ENCODE peak calls at places on chromosomes 11 and 22, in six cellular contexts. One of them, this sample, is unnamed.

GRCh38 chr11:68810164-68810563 is 31.6 kb downstream of the CPT1A start:
- DNase-seq in body of pancreas: peak; percentile 76
- DNase-seq in heart right ventricle: peak; percentile 76
- DNase-seq in epithelial cell of esophagus: no peak
- DNase-seq in colonic mucosa: peak; percentile 82
- DNase-seq in cardiac muscle cell: no peak
- DNase-seq in this sample: no peak

GRCh38 chr11:64861227-64861970 is 16.9 kb upstream of the CDC42BPG start:
- DNase-seq in cardiac muscle cell: no peak
- DNase-seq in body of pancreas: no peak
- DNase-seq in epithelial cell of esophagus: no peak
- DNase-seq in heart right ventricle: no peak
- DNase-seq in colonic mucosa: no peak
- DNase-seq in this sample: no peak

GRCh38 chr22:30865656-30866055 is 102.9 kb downstream of the MORC2 start:
- DNase-seq in body of pancreas: no peak
- DNase-seq in cardiac muscle cell: no peak
- DNase-seq in heart right ventricle: no peak
- DNase-seq in colonic mucosa: no peak
- DNase-seq in epithelial cell of esophagus: no peak
- DNase-seq in this sample: no peak

GRCh38 chr22:46055851-46056168 is 78.8 kb upstream of the WNT7B start:
- DNase-seq in body of pancreas: no peak
- DNase-seq in cardiac muscle cell: no peak
- DNase-seq in epithelial cell of esophagus: no peak
- DNase-seq in colonic mucosa: no peak
- DNase-seq in heart right ventricle: no peak
- DNase-seq in this sample: no peak

GRCh38 chr11:90468923-90469322 is 246.1 kb upstream of the CHORDC1 start:
- DNase-seq in epithelial cell of esophagus: peak; percentile 82
- DNase-seq in cardiac muscle cell: no peak
- DNase-seq in body of pancreas: no peak
- DNase-seq in heart right ventricle: no peak
- DNase-seq in colonic mucosa: no peak
- DNase-seq in this sample: no peak

GRCh38 chr11:10632483-10632882 is 61.1 kb downstream of the IRAG1 start:
- DNase-seq in heart right ventricle: no peak
- DNase-seq in body of pancreas: no peak
- DNase-seq in colonic mucosa: no peak
- DNase-seq in cardiac muscle cell: no peak
- DNase-seq in epithelial cell of esophagus: no peak
- DNase-seq in this sample: no peak

GRCh38 chr11:122634507-122634906 is 21.0 kb upstream of the UBASH3B start:
- DNase-seq in cardiac muscle cell: no peak
- DNase-seq in body of pancreas: no peak
- DNase-seq in epithelial cell of esophagus: peak; percentile 20
- DNase-seq in colonic mucosa: peak; percentile 19
- DNase-seq in heart right ventricle: no peak
- DNase-seq in this sample: no peak

GRCh38 chr11:62133328-62134065 is 9.7 kb downstream of the INCENP start:
- DNase-seq in body of pancreas: no peak
- DNase-seq in heart right ventricle: no peak
- DNase-seq in colonic mucosa: no peak
- DNase-seq in epithelial cell of esophagus: no peak
- DNase-seq in cardiac muscle cell: no peak
- DNase-seq in this sample: no peak

GRCh38 chr11:468036-468435 is 18.0 kb downstream of the PTDSS2 start:
- DNase-seq in cardiac muscle cell: no peak
- DNase-seq in epithelial cell of esophagus: no peak
- DNase-seq in colonic mucosa: no peak
- DNase-seq in body of pancreas: no peak
- DNase-seq in heart right ventricle: no peak
- DNase-seq in this sample: no peak

GRCh38 chr11:116073854-116074837 is 569.9 kb upstream of the CADM1 start:
- DNase-seq in heart right ventricle: peak; percentile 28
- DNase-seq in body of pancreas: no peak
- DNase-seq in cardiac muscle cell: peak; percentile 12
- DNase-seq in colonic mucosa: no peak
- DNase-seq in epithelial cell of esophagus: no peak
- DNase-seq in this sample: no peak

GRCh38 chr11:116072133-116072532 is 567.9 kb upstream of the CADM1 start:
- DNase-seq in body of pancreas: no peak
- DNase-seq in colonic mucosa: no peak
- DNase-seq in heart right ventricle: no peak
- DNase-seq in epithelial cell of esophagus: no peak
- DNase-seq in cardiac muscle cell: no peak
- DNase-seq in this sample: no peak

GRCh38 chr11:116070555-116070954 is 566.3 kb upstream of the CADM1 start:
- DNase-seq in heart right ventricle: no peak
- DNase-seq in colonic mucosa: no peak
- DNase-seq in cardiac muscle cell: no peak
- DNase-seq in epithelial cell of esophagus: no peak
- DNase-seq in body of pancreas: no peak
- DNase-seq in this sample: no peak

GRCh38 chr11:116071241-116071640 is 567.0 kb upstream of the CADM1 start:
- DNase-seq in epithelial cell of esophagus: no peak
- DNase-seq in cardiac muscle cell: no peak
- DNase-seq in heart right ventricle: no peak
- DNase-seq in body of pancreas: no peak
- DNase-seq in colonic mucosa: no peak
- DNase-seq in this sample: no peak

DNA sequence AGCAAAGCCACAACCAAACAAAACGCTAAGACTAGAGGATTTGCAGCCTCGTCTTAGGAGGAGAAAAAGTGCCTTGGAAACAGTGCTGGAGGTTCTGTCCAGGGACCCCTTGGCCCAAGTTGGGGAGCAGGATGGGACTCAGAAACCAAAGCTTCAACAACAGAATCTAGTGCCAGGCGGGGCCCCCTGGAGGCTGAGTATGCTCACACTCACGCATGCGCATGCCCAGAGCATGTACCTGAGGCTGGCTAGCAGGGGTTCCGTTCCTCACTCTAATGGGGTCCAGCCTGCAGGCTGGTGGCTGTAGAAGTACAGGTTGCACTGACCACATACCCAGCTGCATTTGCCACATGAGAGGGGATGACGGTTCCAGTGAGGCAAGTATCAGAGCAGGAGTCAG is 568.6 kb upstream of the CADM1 start:
- DNase-seq in body of pancreas: no peak
- DNase-seq in heart right ventricle: no peak
- DNase-seq in colonic mucosa: no peak
- DNase-seq in epithelial cell of esophagus: no peak
- DNase-seq in cardiac muscle cell: no peak
- DNase-seq in this sample: no peak
- TF ChIP-seq CTCF in body of pancreas: no peak
- TF ChIP-seq CTCF in heart right ventricle: peak; percentile 6
- TF ChIP-seq CTCF in colonic mucosa: no peak
- TF ChIP-seq CTCF in epithelial cell of esophagus: no peak
- TF ChIP-seq CTCF in cardiac muscle cell: no peak
- TF ChIP-seq CTCF in this sample: no peak

DNA sequence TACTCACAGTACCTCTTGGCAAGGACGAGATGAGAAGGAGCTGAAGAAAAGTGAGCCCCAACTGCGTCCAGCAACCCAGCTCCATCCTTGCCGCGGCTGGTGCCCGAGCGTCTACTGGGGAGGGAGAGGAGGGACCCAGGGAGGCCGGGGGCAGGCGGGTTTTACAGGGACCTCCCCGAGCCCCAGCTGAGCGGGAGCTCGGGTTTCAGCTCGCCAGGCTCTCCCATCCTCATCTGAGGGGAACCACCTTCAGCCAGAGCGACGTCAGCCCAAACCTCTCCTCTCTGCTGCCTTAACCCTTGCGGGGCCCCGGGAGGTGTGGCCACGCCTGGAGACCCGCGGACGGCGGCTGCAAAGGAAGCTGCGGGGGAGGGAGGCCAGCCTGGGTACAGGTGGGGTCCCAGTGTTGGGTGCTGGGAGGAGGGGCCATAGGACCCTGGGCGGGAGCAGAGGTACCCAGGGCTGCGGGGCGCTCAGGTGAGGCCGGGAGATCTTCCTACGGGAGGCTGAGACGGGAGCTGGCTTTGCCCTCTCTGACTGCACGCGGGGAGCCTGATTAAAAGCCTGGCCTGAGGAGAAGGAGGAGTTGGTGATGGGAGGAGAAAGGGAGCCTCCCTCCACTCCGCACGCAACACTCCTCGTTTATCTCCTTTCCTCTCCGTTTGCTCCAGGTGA is at the start of gene PAMR1:
- DNase-seq in epithelial cell of esophagus: peak; percentile 63
- DNase-seq in body of pancreas: peak; percentile 46
- DNase-seq in cardiac muscle cell: peak; percentile 89
- DNase-seq in heart right ventricle: peak; percentile 55
- DNase-seq in colonic mucosa: peak; percentile 32
- DNase-seq in this sample: no peak
- H3K4me3 ChIP-seq in epithelial cell of esophagus: peak within 1 kb of the TSS; percentile 42
- H3K4me3 ChIP-seq in body of pancreas: no peak within 1 kb of the TSS
- H3K4me3 ChIP-seq in cardiac muscle cell: peak within 1 kb of the TSS; percentile 29
- H3K4me3 ChIP-seq in heart right ventricle: peak within 1 kb of the TSS; percentile 48
- H3K4me3 ChIP-seq in colonic mucosa: peak within 1 kb of the TSS; percentile 0
- H3K4me3 ChIP-seq in this sample: peak within 1 kb of the TSS; percentile 49

GRCh38 chr11:11965656-11966353 is 42.6 kb downstream of the DKK3 start:
- DNase-seq in body of pancreas: no peak
- DNase-seq in colonic mucosa: no peak
- DNase-seq in cardiac muscle cell: no peak
- DNase-seq in heart right ventricle: no peak
- DNase-seq in epithelial cell of esophagus: no peak
- DNase-seq in this sample: no peak

GRCh38 chr11:11966354-11966741 is 42.1 kb downstream of the DKK3 start:
- DNase-seq in colonic mucosa: no peak
- DNase-seq in cardiac muscle cell: no peak
- DNase-seq in epithelial cell of esophagus: no peak
- DNase-seq in body of pancreas: no peak
- DNase-seq in heart right ventricle: no peak
- DNase-seq in this sample: no peak

GRCh38 chr11:11968511-11969280 is 39.7 kb downstream of the DKK3 start:
- DNase-seq in cardiac muscle cell: peak; percentile 36
- DNase-seq in heart right ventricle: no peak
- DNase-seq in epithelial cell of esophagus: no peak
- DNase-seq in body of pancreas: no peak
- DNase-seq in colonic mucosa: no peak
- DNase-seq in this sample: no peak

GRCh38 chr11:11967669-11968510 is 40.5 kb downstream of the DKK3 start:
- DNase-seq in cardiac muscle cell: no peak
- DNase-seq in body of pancreas: no peak
- DNase-seq in epithelial cell of esophagus: no peak
- DNase-seq in heart right ventricle: no peak
- DNase-seq in colonic mucosa: no peak
- DNase-seq in this sample: no peak

GRCh38 chr11:11966826-11967668 is 41.4 kb downstream of the DKK3 start:
- DNase-seq in epithelial cell of esophagus: peak; percentile 51
- DNase-seq in body of pancreas: peak; percentile 81
- DNase-seq in colonic mucosa: peak; percentile 75
- DNase-seq in heart right ventricle: peak; percentile 80
- DNase-seq in cardiac muscle cell: peak; percentile 53
- DNase-seq in this sample: no peak
- TF ChIP-seq CTCF in epithelial cell of esophagus: peak; percentile 67
- TF ChIP-seq CTCF in body of pancreas: peak; percentile 51
- TF ChIP-seq CTCF in colonic mucosa: peak; percentile 81
- TF ChIP-seq CTCF in heart right ventricle: peak; percentile 82
- TF ChIP-seq CTCF in cardiac muscle cell: peak; percentile 77
- TF ChIP-seq CTCF in this sample: peak; percentile 72

GRCh38 chr11:13440100-13440855 is 22.7 kb downstream of the BTBD10 start:
- DNase-seq in body of pancreas: peak; percentile 34
- DNase-seq in epithelial cell of esophagus: peak; percentile 92
- DNase-seq in cardiac muscle cell: peak; percentile 93
- DNase-seq in colonic mucosa: peak; percentile 39
- DNase-seq in heart right ventricle: no peak
- DNase-seq in this sample: peak; percentile 87
- H3K4me3 ChIP-seq in body of pancreas: no peak overlapping the region
- H3K4me3 ChIP-seq in epithelial cell of esophagus: no peak overlapping the region
- H3K4me3 ChIP-seq in cardiac muscle cell: no peak overlapping the region
- H3K4me3 ChIP-seq in colonic mucosa: no peak overlapping the region
- H3K4me3 ChIP-seq in heart right ventricle: peak overlapping the region; percentile 42
- H3K4me3 ChIP-seq in this sample: peak overlapping the region; percentile 22

GRCh38 chr22:39473856-39474255 is 17.0 kb downstream of the MGAT3 start:
- DNase-seq in colonic mucosa: no peak
- DNase-seq in body of pancreas: no peak
- DNase-seq in heart right ventricle: no peak
- DNase-seq in cardiac muscle cell: no peak
- DNase-seq in epithelial cell of esophagus: no peak
- DNase-seq in this sample: no peak

GRCh38 chr22:39472570-39473556 is 16.1 kb downstream of the MGAT3 start:
- DNase-seq in cardiac muscle cell: peak; percentile 80
- DNase-seq in colonic mucosa: peak; percentile 93
- DNase-seq in body of pancreas: peak; percentile 52
- DNase-seq in heart right ventricle: no peak
- DNase-seq in epithelial cell of esophagus: no peak
- DNase-seq in this sample: no peak

GRCh38 chr22:39469681-39470461 is 13.1 kb downstream of the MGAT3 start:
- DNase-seq in epithelial cell of esophagus: no peak
- DNase-seq in body of pancreas: no peak
- DNase-seq in cardiac muscle cell: no peak
- DNase-seq in colonic mucosa: peak; percentile 59
- DNase-seq in heart right ventricle: no peak
- DNase-seq in this sample: no peak

GRCh38 chr22:39470462-39471335 is 13.9 kb downstream of the MGAT3 start:
- DNase-seq in body of pancreas: no peak
- DNase-seq in heart right ventricle: no peak
- DNase-seq in cardiac muscle cell: peak; percentile 20
- DNase-seq in epithelial cell of esophagus: no peak
- DNase-seq in colonic mucosa: no peak
- DNase-seq in this sample: no peak

DNA sequence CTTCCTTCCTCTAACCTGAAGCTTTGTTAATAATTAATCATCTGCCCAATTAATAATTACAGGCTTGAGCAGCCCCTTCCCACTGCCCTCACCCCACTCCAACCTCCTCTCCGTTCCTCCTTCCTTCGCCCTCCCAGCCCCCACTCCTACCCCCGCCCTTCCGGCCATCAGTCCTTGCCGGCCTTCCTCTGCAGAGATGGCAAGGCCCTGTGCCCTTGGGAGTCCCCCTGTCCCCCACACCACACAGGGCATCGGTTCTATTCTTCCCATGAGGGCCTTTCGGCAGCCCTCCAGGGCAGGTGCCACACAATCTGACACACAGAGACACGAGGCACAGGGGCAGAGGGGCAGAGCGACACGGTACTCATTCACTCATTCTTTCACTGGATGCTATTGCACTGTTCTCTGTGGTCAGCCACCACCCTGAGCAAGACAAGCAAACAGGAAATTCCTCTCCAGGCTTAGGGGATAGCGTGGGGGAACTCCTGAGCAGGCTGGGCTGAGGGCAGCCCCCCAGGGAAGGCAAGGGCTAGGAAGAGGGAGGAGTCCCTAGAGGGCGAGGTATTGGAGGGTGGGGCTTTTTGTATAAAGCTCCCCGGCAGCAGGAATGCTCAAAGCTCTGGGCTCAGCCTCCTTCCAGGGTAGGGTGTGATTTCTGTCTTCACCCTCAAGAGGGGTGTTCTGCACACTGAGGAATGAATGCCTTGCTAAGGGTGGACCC is 14.8 kb downstream of the MGAT3 start:
- DNase-seq in heart right ventricle: peak; percentile 59
- DNase-seq in epithelial cell of esophagus: peak; percentile 23
- DNase-seq in body of pancreas: no peak
- DNase-seq in colonic mucosa: peak; percentile 59
- DNase-seq in cardiac muscle cell: peak; percentile 93
- DNase-seq in this sample: no peak
- TF ChIP-seq CTCF in heart right ventricle: no peak
- TF ChIP-seq CTCF in epithelial cell of esophagus: no peak
- TF ChIP-seq CTCF in body of pancreas: no peak
- TF ChIP-seq CTCF in colonic mucosa: no peak
- TF ChIP-seq CTCF in cardiac muscle cell: no peak
- TF ChIP-seq CTCF in this sample: no peak

GRCh38 chr11:88543902-88544655 is 206.5 kb upstream of the CTSC start:
- DNase-seq in heart right ventricle: peak; percentile 62
- DNase-seq in epithelial cell of esophagus: peak; percentile 91
- DNase-seq in colonic mucosa: peak; percentile 84
- DNase-seq in cardiac muscle cell: peak; percentile 95
- DNase-seq in body of pancreas: peak; percentile 74
- DNase-seq in this sample: peak; percentile 83

GRCh38 chr11:88544656-88545280 is 207.2 kb upstream of the CTSC start:
- DNase-seq in epithelial cell of esophagus: no peak
- DNase-seq in colonic mucosa: no peak
- DNase-seq in heart right ventricle: no peak
- DNase-seq in cardiac muscle cell: no peak
- DNase-seq in body of pancreas: no peak
- DNase-seq in this sample: no peak
- H3K4me3 ChIP-seq in epithelial cell of esophagus: no peak overlapping the region
- H3K4me3 ChIP-seq in colonic mucosa: no peak overlapping the region
- H3K4me3 ChIP-seq in heart right ventricle: no peak overlapping the region
- H3K4me3 ChIP-seq in cardiac muscle cell: no peak overlapping the region
- H3K4me3 ChIP-seq in body of pancreas: no peak overlapping the region
- H3K4me3 ChIP-seq in this sample: no peak overlapping the region

This sample was measured in AG09309.